ENCODE peak calls at places on chromosomes 13 and 19, in nine cellular contexts. One of them, this sample, is unnamed.

GRCh38 chr13:112905990-112906641 is 62.9 kb upstream of the MCF2L start:
- DNase-seq in H9: peak; percentile 93
- DNase-seq in EH: no peak
- DNase-seq in germinal center: no peak
- DNase-seq in mucosa of gallbladder: peak; percentile 58
- DNase-seq in AG08395: no peak
- DNase-seq in stimulated activated CD4-positive, alpha-beta T cell treated with anti-CD3 and anti-CD28 coated beads, Interleukin-12 subunit alpha, Interleukin-12 subunit beta, amount 100 ng/mL, for 24 hours: no peak
- DNase-seq in frontal cortex: no peak
- DNase-seq in activated T-cell treated with anti-CD3 and anti-CD28 coated beads for 1 hour: no peak
- DNase-seq in this sample: no peak

GRCh38 chr13:67515895-67516294 is 285.8 kb upstream of the PCDH9 start:
- DNase-seq in EH: no peak
- DNase-seq in frontal cortex: no peak
- DNase-seq in germinal center: no peak
- DNase-seq in stimulated activated CD4-positive, alpha-beta T cell treated with anti-CD3 and anti-CD28 coated beads, Interleukin-12 subunit alpha, Interleukin-12 subunit beta, amount 100 ng/mL, for 24 hours: no peak
- DNase-seq in H9: no peak
- DNase-seq in mucosa of gallbladder: no peak
- DNase-seq in activated T-cell treated with anti-CD3 and anti-CD28 coated beads for 1 hour: no peak
- DNase-seq in AG08395: peak; percentile 21
- DNase-seq in this sample: no peak

GRCh38 chr13:38566526-38566925 is 120.4 kb upstream of the FREM2 start:
- DNase-seq in germinal center: no peak
- DNase-seq in EH: peak; percentile 6
- DNase-seq in mucosa of gallbladder: no peak
- DNase-seq in activated T-cell treated with anti-CD3 and anti-CD28 coated beads for 1 hour: no peak
- DNase-seq in stimulated activated CD4-positive, alpha-beta T cell treated with anti-CD3 and anti-CD28 coated beads, Interleukin-12 subunit alpha, Interleukin-12 subunit beta, amount 100 ng/mL, for 24 hours: no peak
- DNase-seq in AG08395: no peak
- DNase-seq in H9: no peak
- DNase-seq in frontal cortex: no peak
- DNase-seq in this sample: no peak

GRCh38 chr13:44577236-44578063 is 1.3 kb upstream of the TSC22D1 start:
- DNase-seq in mucosa of gallbladder: peak; percentile 97
- DNase-seq in H9: peak; percentile 99
- DNase-seq in frontal cortex: peak; percentile 89
- DNase-seq in EH: peak; percentile 97
- DNase-seq in AG08395: peak; percentile 94
- DNase-seq in germinal center: peak; percentile 92
- DNase-seq in stimulated activated CD4-positive, alpha-beta T cell treated with anti-CD3 and anti-CD28 coated beads, Interleukin-12 subunit alpha, Interleukin-12 subunit beta, amount 100 ng/mL, for 24 hours: peak; percentile 92
- DNase-seq in activated T-cell treated with anti-CD3 and anti-CD28 coated beads for 1 hour: peak; percentile 95
- DNase-seq in this sample: peak; percentile 96

GRCh38 chr13:98254541-98254940 is 77.5 kb upstream of the RNF113B start:
- DNase-seq in germinal center: no peak
- DNase-seq in activated T-cell treated with anti-CD3 and anti-CD28 coated beads for 1 hour: no peak
- DNase-seq in AG08395: peak; percentile 66
- DNase-seq in stimulated activated CD4-positive, alpha-beta T cell treated with anti-CD3 and anti-CD28 coated beads, Interleukin-12 subunit alpha, Interleukin-12 subunit beta, amount 100 ng/mL, for 24 hours: no peak
- DNase-seq in EH: peak; percentile 88
- DNase-seq in mucosa of gallbladder: no peak
- DNase-seq in frontal cortex: no peak
- DNase-seq in H9: no peak
- DNase-seq in this sample: no peak

GRCh38 chr13:70905035-70905434 is 796.8 kb upstream of the KLHL1 start:
- DNase-seq in germinal center: no peak
- DNase-seq in frontal cortex: no peak
- DNase-seq in H9: no peak
- DNase-seq in AG08395: no peak
- DNase-seq in stimulated activated CD4-positive, alpha-beta T cell treated with anti-CD3 and anti-CD28 coated beads, Interleukin-12 subunit alpha, Interleukin-12 subunit beta, amount 100 ng/mL, for 24 hours: no peak
- DNase-seq in activated T-cell treated with anti-CD3 and anti-CD28 coated beads for 1 hour: no peak
- DNase-seq in mucosa of gallbladder: no peak
- DNase-seq in EH: no peak
- DNase-seq in this sample: no peak

GRCh38 chr13:106593131-106593530 is 25.2 kb upstream of the ARGLU1 start:
- DNase-seq in stimulated activated CD4-positive, alpha-beta T cell treated with anti-CD3 and anti-CD28 coated beads, Interleukin-12 subunit alpha, Interleukin-12 subunit beta, amount 100 ng/mL, for 24 hours: no peak
- DNase-seq in germinal center: no peak
- DNase-seq in AG08395: no peak
- DNase-seq in EH: no peak
- DNase-seq in H9: no peak
- DNase-seq in activated T-cell treated with anti-CD3 and anti-CD28 coated beads for 1 hour: no peak
- DNase-seq in frontal cortex: no peak
- DNase-seq in mucosa of gallbladder: no peak
- DNase-seq in this sample: no peak

GRCh38 chr19:860481-861098 is 1.1 kb downstream of the CFD start:
- DNase-seq in AG08395: peak; percentile 91
- DNase-seq in mucosa of gallbladder: peak; percentile 31
- DNase-seq in frontal cortex: peak; percentile 65
- DNase-seq in H9: no peak
- DNase-seq in stimulated activated CD4-positive, alpha-beta T cell treated with anti-CD3 and anti-CD28 coated beads, Interleukin-12 subunit alpha, Interleukin-12 subunit beta, amount 100 ng/mL, for 24 hours: peak; percentile 38
- DNase-seq in EH: peak; percentile 68
- DNase-seq in activated T-cell treated with anti-CD3 and anti-CD28 coated beads for 1 hour: peak; percentile 42
- DNase-seq in germinal center: peak; percentile 77
- DNase-seq in this sample: peak; percentile 71

GRCh38 chr13:48655291-48655690 is 1.6 kb downstream of the CYSLTR2 start:
- DNase-seq in EH: no peak
- DNase-seq in germinal center: no peak
- DNase-seq in H9: no peak
- DNase-seq in AG08395: no peak
- DNase-seq in activated T-cell treated with anti-CD3 and anti-CD28 coated beads for 1 hour: no peak
- DNase-seq in mucosa of gallbladder: no peak
- DNase-seq in frontal cortex: no peak
- DNase-seq in stimulated activated CD4-positive, alpha-beta T cell treated with anti-CD3 and anti-CD28 coated beads, Interleukin-12 subunit alpha, Interleukin-12 subunit beta, amount 100 ng/mL, for 24 hours: no peak
- DNase-seq in this sample: no peak

GRCh38 chr13:36217456-36217855 is 3.1 kb upstream of the SOHLH2 start:
- DNase-seq in AG08395: no peak
- DNase-seq in stimulated activated CD4-positive, alpha-beta T cell treated with anti-CD3 and anti-CD28 coated beads, Interleukin-12 subunit alpha, Interleukin-12 subunit beta, amount 100 ng/mL, for 24 hours: no peak
- DNase-seq in H9: no peak
- DNase-seq in frontal cortex: no peak
- DNase-seq in germinal center: no peak
- DNase-seq in mucosa of gallbladder: no peak
- DNase-seq in activated T-cell treated with anti-CD3 and anti-CD28 coated beads for 1 hour: no peak
- DNase-seq in EH: no peak
- DNase-seq in this sample: no peak

GRCh38 chr13:101155920-101156319 is 260.4 kb downstream of the NALCN start:
- DNase-seq in germinal center: no peak
- DNase-seq in activated T-cell treated with anti-CD3 and anti-CD28 coated beads for 1 hour: no peak
- DNase-seq in stimulated activated CD4-positive, alpha-beta T cell treated with anti-CD3 and anti-CD28 coated beads, Interleukin-12 subunit alpha, Interleukin-12 subunit beta, amount 100 ng/mL, for 24 hours: no peak
- DNase-seq in frontal cortex: no peak
- DNase-seq in EH: no peak
- DNase-seq in AG08395: no peak
- DNase-seq in mucosa of gallbladder: no peak
- DNase-seq in H9: no peak
- DNase-seq in this sample: no peak

GRCh38 chr19:33298146-33298911 is 4.0 kb downstream of the CEBPA start:
- DNase-seq in stimulated activated CD4-positive, alpha-beta T cell treated with anti-CD3 and anti-CD28 coated beads, Interleukin-12 subunit alpha, Interleukin-12 subunit beta, amount 100 ng/mL, for 24 hours: no peak
- DNase-seq in mucosa of gallbladder: no peak
- DNase-seq in germinal center: no peak
- DNase-seq in EH: no peak
- DNase-seq in AG08395: no peak
- DNase-seq in H9: no peak
- DNase-seq in frontal cortex: no peak
- DNase-seq in activated T-cell treated with anti-CD3 and anti-CD28 coated beads for 1 hour: no peak
- DNase-seq in this sample: no peak

GRCh38 chr13:81929988-81930387 is 1589.1 kb upstream of the SPRY2 start:
- DNase-seq in germinal center: no peak
- DNase-seq in frontal cortex: no peak
- DNase-seq in EH: peak; percentile 6
- DNase-seq in mucosa of gallbladder: no peak
- DNase-seq in activated T-cell treated with anti-CD3 and anti-CD28 coated beads for 1 hour: no peak
- DNase-seq in AG08395: no peak
- DNase-seq in stimulated activated CD4-positive, alpha-beta T cell treated with anti-CD3 and anti-CD28 coated beads, Interleukin-12 subunit alpha, Interleukin-12 subunit beta, amount 100 ng/mL, for 24 hours: no peak
- DNase-seq in H9: peak; percentile 25
- DNase-seq in this sample: no peak

GRCh38 chr13:37473035-37473434 is 125.5 kb downstream of the POSTN start:
- DNase-seq in stimulated activated CD4-positive, alpha-beta T cell treated with anti-CD3 and anti-CD28 coated beads, Interleukin-12 subunit alpha, Interleukin-12 subunit beta, amount 100 ng/mL, for 24 hours: no peak
- DNase-seq in EH: no peak
- DNase-seq in H9: peak; percentile 33
- DNase-seq in mucosa of gallbladder: no peak
- DNase-seq in frontal cortex: no peak
- DNase-seq in germinal center: no peak
- DNase-seq in activated T-cell treated with anti-CD3 and anti-CD28 coated beads for 1 hour: no peak
- DNase-seq in AG08395: no peak
- DNase-seq in this sample: no peak

GRCh38 chr19:38697641-38698071 is 46.6 kb downstream of the CAPN12 start:
- DNase-seq in stimulated activated CD4-positive, alpha-beta T cell treated with anti-CD3 and anti-CD28 coated beads, Interleukin-12 subunit alpha, Interleukin-12 subunit beta, amount 100 ng/mL, for 24 hours: no peak
- DNase-seq in activated T-cell treated with anti-CD3 and anti-CD28 coated beads for 1 hour: no peak
- DNase-seq in AG08395: no peak
- DNase-seq in EH: no peak
- DNase-seq in germinal center: no peak
- DNase-seq in frontal cortex: no peak
- DNase-seq in mucosa of gallbladder: no peak
- DNase-seq in H9: no peak
- DNase-seq in this sample: no peak

GRCh38 chr13:43894438-43894837 is 14.7 kb downstream of the LACC1 start:
- DNase-seq in frontal cortex: no peak
- DNase-seq in H9: no peak
- DNase-seq in activated T-cell treated with anti-CD3 and anti-CD28 coated beads for 1 hour: no peak
- DNase-seq in EH: no peak
- DNase-seq in AG08395: no peak
- DNase-seq in stimulated activated CD4-positive, alpha-beta T cell treated with anti-CD3 and anti-CD28 coated beads, Interleukin-12 subunit alpha, Interleukin-12 subunit beta, amount 100 ng/mL, for 24 hours: no peak
- DNase-seq in mucosa of gallbladder: no peak
- DNase-seq in germinal center: no peak
- DNase-seq in this sample: no peak

GRCh38 chr13:24097064-24097463 is 63.5 kb upstream of the SPATA13 start:
- DNase-seq in mucosa of gallbladder: no peak
- DNase-seq in H9: no peak
- DNase-seq in EH: peak; percentile 69
- DNase-seq in stimulated activated CD4-positive, alpha-beta T cell treated with anti-CD3 and anti-CD28 coated beads, Interleukin-12 subunit alpha, Interleukin-12 subunit beta, amount 100 ng/mL, for 24 hours: peak; percentile 51
- DNase-seq in frontal cortex: no peak
- DNase-seq in germinal center: no peak
- DNase-seq in AG08395: peak; percentile 14
- DNase-seq in activated T-cell treated with anti-CD3 and anti-CD28 coated beads for 1 hour: no peak
- DNase-seq in this sample: no peak

GRCh38 chr13:50365683-50366391 is 350.6 kb downstream of the KCNRG start:
- DNase-seq in germinal center: no peak
- DNase-seq in EH: no peak
- DNase-seq in stimulated activated CD4-positive, alpha-beta T cell treated with anti-CD3 and anti-CD28 coated beads, Interleukin-12 subunit alpha, Interleukin-12 subunit beta, amount 100 ng/mL, for 24 hours: peak; percentile 34
- DNase-seq in mucosa of gallbladder: peak; percentile 50
- DNase-seq in H9: no peak
- DNase-seq in AG08395: no peak
- DNase-seq in frontal cortex: no peak
- DNase-seq in activated T-cell treated with anti-CD3 and anti-CD28 coated beads for 1 hour: no peak
- DNase-seq in this sample: no peak

GRCh38 chr13:42007844-42008243 is 40.6 kb upstream of the DGKH start:
- DNase-seq in germinal center: no peak
- DNase-seq in mucosa of gallbladder: no peak
- DNase-seq in frontal cortex: no peak
- DNase-seq in H9: no peak
- DNase-seq in activated T-cell treated with anti-CD3 and anti-CD28 coated beads for 1 hour: no peak
- DNase-seq in AG08395: peak; percentile 39
- DNase-seq in stimulated activated CD4-positive, alpha-beta T cell treated with anti-CD3 and anti-CD28 coated beads, Interleukin-12 subunit alpha, Interleukin-12 subunit beta, amount 100 ng/mL, for 24 hours: no peak
- DNase-seq in EH: peak; percentile 60
- DNase-seq in this sample: no peak

GRCh38 chr13:24141333-24141910 is 19.1 kb upstream of the SPATA13 start:
- DNase-seq in stimulated activated CD4-positive, alpha-beta T cell treated with anti-CD3 and anti-CD28 coated beads, Interleukin-12 subunit alpha, Interleukin-12 subunit beta, amount 100 ng/mL, for 24 hours: no peak
- DNase-seq in activated T-cell treated with anti-CD3 and anti-CD28 coated beads for 1 hour: no peak
- DNase-seq in EH: peak; percentile 63
- DNase-seq in mucosa of gallbladder: no peak
- DNase-seq in H9: no peak
- DNase-seq in germinal center: no peak
- DNase-seq in frontal cortex: no peak
- DNase-seq in AG08395: no peak
- DNase-seq in this sample: no peak

GRCh38 chr19:798415-799075 is 1.3 kb downstream of the PTBP1 start:
- DNase-seq in germinal center: no peak
- DNase-seq in frontal cortex: no peak
- DNase-seq in EH: no peak
- DNase-seq in AG08395: no peak
- DNase-seq in activated T-cell treated with anti-CD3 and anti-CD28 coated beads for 1 hour: no peak
- DNase-seq in stimulated activated CD4-positive, alpha-beta T cell treated with anti-CD3 and anti-CD28 coated beads, Interleukin-12 subunit alpha, Interleukin-12 subunit beta, amount 100 ng/mL, for 24 hours: no peak
- DNase-seq in mucosa of gallbladder: peak; percentile 45
- DNase-seq in H9: no peak
- DNase-seq in this sample: peak; percentile 85

GRCh38 chr19:50861496-50862286 is 7.0 kb downstream of the KLK3 start:
- DNase-seq in AG08395: no peak
- DNase-seq in frontal cortex: no peak
- DNase-seq in EH: no peak
- DNase-seq in stimulated activated CD4-positive, alpha-beta T cell treated with anti-CD3 and anti-CD28 coated beads, Interleukin-12 subunit alpha, Interleukin-12 subunit beta, amount 100 ng/mL, for 24 hours: no peak
- DNase-seq in germinal center: no peak
- DNase-seq in mucosa of gallbladder: no peak
- DNase-seq in H9: no peak
- DNase-seq in activated T-cell treated with anti-CD3 and anti-CD28 coated beads for 1 hour: no peak
- DNase-seq in this sample: no peak

GRCh38 chr19:17616961-17617806 is 61.7 kb downstream of the COLGALT1 start:
- DNase-seq in activated T-cell treated with anti-CD3 and anti-CD28 coated beads for 1 hour: no peak
- DNase-seq in EH: peak; percentile 30
- DNase-seq in germinal center: no peak
- DNase-seq in mucosa of gallbladder: no peak
- DNase-seq in stimulated activated CD4-positive, alpha-beta T cell treated with anti-CD3 and anti-CD28 coated beads, Interleukin-12 subunit alpha, Interleukin-12 subunit beta, amount 100 ng/mL, for 24 hours: no peak
- DNase-seq in H9: peak; percentile 88
- DNase-seq in frontal cortex: peak; percentile 55
- DNase-seq in AG08395: no peak
- DNase-seq in this sample: no peak

GRCh38 chr19:42284641-42285341 is 15.7 kb downstream of the CIC start:
- DNase-seq in frontal cortex: no peak
- DNase-seq in EH: no peak
- DNase-seq in H9: peak; percentile 35
- DNase-seq in activated T-cell treated with anti-CD3 and anti-CD28 coated beads for 1 hour: no peak
- DNase-seq in AG08395: no peak
- DNase-seq in stimulated activated CD4-positive, alpha-beta T cell treated with anti-CD3 and anti-CD28 coated beads, Interleukin-12 subunit alpha, Interleukin-12 subunit beta, amount 100 ng/mL, for 24 hours: no peak
- DNase-seq in germinal center: no peak
- DNase-seq in mucosa of gallbladder: no peak
- DNase-seq in this sample: no peak

GRCh38 chr19:47102561-47103135 is 10.9 kb downstream of the ZC3H4 start:
- DNase-seq in activated T-cell treated with anti-CD3 and anti-CD28 coated beads for 1 hour: no peak
- DNase-seq in H9: no peak
- DNase-seq in stimulated activated CD4-positive, alpha-beta T cell treated with anti-CD3 and anti-CD28 coated beads, Interleukin-12 subunit alpha, Interleukin-12 subunit beta, amount 100 ng/mL, for 24 hours: no peak
- DNase-seq in frontal cortex: no peak
- DNase-seq in mucosa of gallbladder: no peak
- DNase-seq in EH: peak; percentile 42
- DNase-seq in germinal center: no peak
- DNase-seq in AG08395: no peak
- DNase-seq in this sample: no peak

GRCh38 chr13:30109471-30110135 is 197.7 kb downstream of the KATNAL1 start:
- DNase-seq in frontal cortex: no peak
- DNase-seq in mucosa of gallbladder: no peak
- DNase-seq in stimulated activated CD4-positive, alpha-beta T cell treated with anti-CD3 and anti-CD28 coated beads, Interleukin-12 subunit alpha, Interleukin-12 subunit beta, amount 100 ng/mL, for 24 hours: no peak
- DNase-seq in activated T-cell treated with anti-CD3 and anti-CD28 coated beads for 1 hour: no peak
- DNase-seq in germinal center: no peak
- DNase-seq in H9: no peak
- DNase-seq in AG08395: no peak
- DNase-seq in EH: no peak
- DNase-seq in this sample: no peak